ENCODE peak calls at places on chromosomes 3 and 15, in nine cellular contexts. F is HS-27A; W is stimulated activated CD8-positive, alpha-beta memory T cell treated with anti-CD3 and anti-CD28 coated beads, Interleukin-15, amount 100 ng/mL, for 4 hours; P is HTR-8/SVneo; Z is mesenchymal stem cell; G is posterior cingulate gyrus; J is endothelial cell; Q is hippocampal formation; U is kidney glomerular epithelial cell. N is an unnamed sample.

GRCh38 chr15:43423793-43424192 is 52.9 kb downstream of the TUBGCP4 start:
- DNase-seq in F (no peak), W (no peak), P (no peak), Z (no peak), G (no peak), J (no peak), Q (no peak), U (no peak), N (no peak)

GRCh38 chr3:53046171-53047170 is 598 bp upstream of the SFMBT1 start:
- DNase-seq in F (no peak), W (peak), P (peak), Z (peak), G (peak), J (peak), Q (peak), U (no peak), N (peak)

GRCh38 chr3:23648965-23649328 is 156.8 kb upstream of the UBE2E1 start:
- DNase-seq in F (no peak), W (no peak), P (no peak), Z (no peak), G (no peak), J (no peak), Q (no peak), U (no peak), N (no peak)

GRCh38 chr15:100671858-100672543 is 69.6 kb downstream of the ASB7 start:
- DNase-seq in F (peak), W (no peak), P (peak), Z (peak), G (no peak), J (peak), Q (no peak), U (no peak), N (no peak)

GRCh38 chr3:143171141-143171651 is 51.6 kb downstream of the CHST2 start:
- DNase-seq in F (no peak), W (no peak), P (no peak), Z (peak), G (no peak), J (no peak), Q (no peak), U (no peak), N (no peak)

GRCh38 chr3:152050782-152051405 is 177.5 kb downstream of the SUCNR1 start:
- DNase-seq in F (no peak), W (no peak), P (no peak), Z (peak), G (no peak), J (no peak), Q (no peak), U (no peak), N (no peak)

GRCh38 chr15:65540314-65540713 is 10.1 kb downstream of the HACD3 start:
- DNase-seq in F (no peak), W (no peak), P (no peak), Z (no peak), G (no peak), J (no peak), Q (no peak), U (no peak), N (no peak)

GRCh38 chr3:170899455-170899854 is 9.0 kb downstream of the EIF5A2 start:
- DNase-seq in F (no peak), W (no peak), P (no peak), Z (no peak), G (no peak), J (no peak), Q (no peak), U (no peak), N (no peak)

GRCh38 chr15:74317820-74318375 is 49.5 kb downstream of the CYP11A1 start:
- DNase-seq in F (peak), W (no peak), P (peak), Z (peak), G (no peak), J (peak), Q (no peak), U (peak), N (peak)

GRCh38 chr15:59377940-59378339 is 5.3 kb upstream of the MYO1E start:
- DNase-seq in F (no peak), W (no peak), P (no peak), Z (no peak), G (no peak), J (no peak), Q (no peak), U (no peak), N (no peak)

GRCh38 chr15:48721061-48721810 is 75.7 kb upstream of the FBN1 start:
- DNase-seq in F (no peak), W (no peak), P (no peak), Z (peak), G (no peak), J (no peak), Q (no peak), U (no peak), N (peak)

GRCh38 chr15:50797926-50798325 is 32.4 kb upstream of the SPPL2A start:
- DNase-seq in F (no peak), W (no peak), P (no peak), Z (no peak), G (no peak), J (no peak), Q (no peak), U (no peak), N (no peak)

GRCh38 chr3:52920872-52921271 is 23.5 kb upstream of the STIMATE start:
- DNase-seq in F (no peak), W (no peak), P (no peak), Z (no peak), G (no peak), J (no peak), Q (no peak), U (no peak), N (no peak)

GRCh38 chr3:13106308-13106970 is 33.2 kb upstream of the IQSEC1 start:
- DNase-seq in F (peak), W (no peak), P (no peak), Z (no peak), G (peak), J (no peak), Q (no peak), U (no peak), N (no peak)

GRCh38 chr3:4507010-4507596 is 14.0 kb downstream of the ITPR1 start:
- DNase-seq in F (no peak), W (no peak), P (no peak), Z (peak), G (no peak), J (no peak), Q (no peak), U (no peak), N (no peak)

GRCh38 chr3:189307963-189308362 is 136.2 kb downstream of the TPRG1 start:
- DNase-seq in F (no peak), W (no peak), P (no peak), Z (no peak), G (no peak), J (no peak), Q (no peak), U (no peak), N (no peak)

GRCh38 chr3:38580450-38581382 is 68.8 kb downstream of the SCN5A start:
- DNase-seq in F (no peak), W (no peak), P (no peak), Z (no peak), G (no peak), J (no peak), Q (no peak), U (no peak), N (no peak)

GRCh38 chr3:185511711-185512110 is 12.9 kb upstream of the TMEM41A start:
- DNase-seq in F (no peak), W (no peak), P (no peak), Z (no peak), G (no peak), J (no peak), Q (no peak), U (no peak), N (no peak)

GRCh38 chr3:156781310-156782230 is 44.6 kb upstream of the LEKR1 start:
- DNase-seq in F (no peak), W (no peak), P (no peak), Z (peak), G (no peak), J (no peak), Q (no peak), U (peak), N (no peak)

GRCh38 chr3:23094412-23094811 is 108.7 kb upstream of the UBE2E2 start:
- DNase-seq in F (no peak), W (no peak), P (no peak), Z (no peak), G (no peak), J (no peak), Q (no peak), U (no peak), N (no peak)

GRCh38 chr15:86483936-86484335 is 404.3 kb downstream of the AGBL1 start:
- DNase-seq in F (no peak), W (no peak), P (no peak), Z (no peak), G (no peak), J (no peak), Q (no peak), U (no peak), N (no peak)

GRCh38 chr3:100008081-100008698 is 106.1 kb downstream of the FILIP1L start:
- DNase-seq in F (no peak), W (no peak), P (no peak), Z (no peak), G (no peak), J (no peak), Q (no peak), U (no peak), N (no peak)

GRCh38 chr3:191345334-191345733 is 15.0 kb upstream of the UTS2B start:
- DNase-seq in F (no peak), W (no peak), P (no peak), Z (peak), G (no peak), J (no peak), Q (no peak), U (no peak), N (no peak)

GRCh38 chr3:14480207-14481017 is 59.7 kb downstream of the GRIP2 start:
- DNase-seq in F (no peak), W (no peak), P (peak), Z (peak), G (no peak), J (no peak), Q (no peak), U (peak), N (peak)

GRCh38 chr3:159634414-159634813 is 354.2 kb upstream of the IL12A start:
- DNase-seq in F (no peak), W (no peak), P (no peak), Z (peak), G (no peak), J (no peak), Q (no peak), U (peak), N (no peak)

GRCh38 chr3:108552267-108553159 is 36.7 kb downstream of the CIP2A start:
- DNase-seq in F (peak), W (no peak), P (no peak), Z (peak), G (no peak), J (peak), Q (peak), U (peak), N (no peak)